ENCODE peak calls at places on chromosomes 6 and 20, in five cellular contexts. G is cardiac muscle cell, X is H9, E is A549, C is astrocyte of the spinal cord. S is an unnamed sample.

GRCh38 chr6:33683051-33683571 is 28.4 kb downstream of the UQCC2 start:
- DNase-seq in G (no peak), X (no peak), E (no peak), C (no peak), S (no peak)

GRCh38 chr6:87473419-87473903 is 687 bp downstream of the SLC35A1 start:
- DNase-seq in G (no peak), X (no peak), E (peak; percentile 9), C (peak; percentile 29), S (no peak)

GRCh38 chr6:28758046-28758817 is 165.6 kb downstream of the TRIM27 start:
- DNase-seq in G (no peak), X (peak; percentile 80), E (peak; percentile 88), C (peak; percentile 62), S (peak; percentile 45)

GRCh38 chr20:58109126-58109880 is 119.2 kb downstream of the ANKRD60 start:
- DNase-seq in G (no peak), X (peak; percentile 4), E (peak; percentile 50), C (peak; percentile 87), S (no peak)

GRCh38 chr6:14053776-14054175 is 63.8 kb upstream of the CD83 start:
- DNase-seq in G (no peak), X (no peak), E (no peak), C (no peak), S (no peak)

GRCh38 chr6:3032986-3033385 is 33.3 kb downstream of the NQO2 start:
- DNase-seq in G (no peak), X (no peak), E (peak; percentile 42), C (no peak), S (no peak)

GRCh38 chr6:40210628-40211056 is 276.4 kb upstream of the MOCS1 start:
- DNase-seq in G (no peak), X (no peak), E (no peak), C (no peak), S (no peak)

GRCh38 chr20:37228111-37228510 is 33.5 kb downstream of the GHRH start:
- DNase-seq in G (no peak), X (no peak), E (no peak), C (no peak), S (no peak)

GRCh38 chr6:1594495-1595200 is 15.1 kb upstream of the FOXC1 start:
- DNase-seq in G (no peak), X (no peak), E (no peak), C (no peak), S (no peak)

GRCh38 chr6:106199998-106200397 is 113.9 kb downstream of the PRDM1 start:
- DNase-seq in G (no peak), X (no peak), E (no peak), C (peak; percentile 89), S (no peak)

GRCh38 chr20:15475483-15475882 is 1097.8 kb downstream of the KIF16B start:
- DNase-seq in G (peak; percentile 55), X (no peak), E (no peak), C (no peak), S (no peak)

GRCh38 chr6:44105993-44106740 is 21.1 kb downstream of the MRPL14 start:
- DNase-seq in G (no peak), X (no peak), E (no peak), C (no peak), S (no peak)

GRCh38 chr6:137588472-137588871 is 94.3 kb upstream of the OLIG3 start:
- DNase-seq in G (no peak), X (peak; percentile 54), E (no peak), C (no peak), S (no peak)
- TF ChIP-seq CTCF in G (no peak), X (peak; percentile 43), E (no peak), C (no peak), S (peak; percentile 11)

GRCh38 chr6:134437376-134437775 is 119.5 kb upstream of the SGK1 start:
- DNase-seq in G (no peak), X (no peak), E (peak; percentile 53), C (peak; percentile 58), S (no peak)
- TF ChIP-seq CTCF in G (no peak), X (no peak), E (peak; percentile 8), C (no peak), S (no peak)

GRCh38 chr6:108838101-108838717 is 10.0 kb upstream of the ARMC2 start:
- DNase-seq in G (peak; percentile 48), X (peak; percentile 95), E (peak; percentile 16), C (peak; percentile 21), S (peak; percentile 25)
- TF ChIP-seq CTCF in G (no peak), X (peak; percentile 66), E (no peak), C (peak; percentile 38), S (no peak)

GRCh38 chr6:132598473-132598872 is 8.9 kb upstream of the TAAR5 start:
- DNase-seq in G (peak; percentile 34), X (peak; percentile 61), E (peak; percentile 30), C (no peak), S (no peak)
- TF ChIP-seq CTCF in G (peak; percentile 30), X (peak; percentile 62), E (peak; percentile 19), C (peak; percentile 41), S (no peak)

S was measured in glutamatergic neuron.